ENCODE peak calls at places on chromosomes 4 and X, in ten cellular contexts. L is stomach; H is pancreas; E is Panc1; G is esophagus squamous epithelium; Q is cardiac muscle cell; R is neuronal stem cell; V is effector memory CD4-positive, alpha-beta T cell; J is left lung; W is adrenal gland. N is an unnamed sample.

GRCh38 chr4:16032871-16033505 is 50.8 kb downstream of the PROM1 start:
- DNase-seq in L (no peak), V (no peak), H (no peak), R (peak; percentile 46), J (no peak), G (no peak), Q (no peak), W (no peak), E (no peak), N (no peak)

GRCh38 chrX:2549874-2550273 is 49.1 kb upstream of the DHRSX start:
- DNase-seq in E (no peak), V (no peak), J (no peak), W (no peak), L (no peak), R (no peak), Q (no peak), G (no peak), H (no peak), N (no peak)

GRCh38 chr4:173025131-173025530 is 143.5 kb upstream of the GALNT7 start:
- DNase-seq in R (peak; percentile 50), J (no peak), W (peak; percentile 80), L (peak; percentile 55), G (no peak), Q (peak; percentile 80), V (no peak), E (no peak), H (peak; percentile 69), N (no peak)

GRCh38 chr4:109826719-109827118 is 1.1 kb upstream of the RRH start:
- DNase-seq in R (no peak), H (no peak), G (no peak), J (no peak), E (no peak), Q (peak; percentile 15), L (no peak), V (no peak), W (no peak), N (no peak)

GRCh38 chr4:186485621-186486062 is 69.7 kb downstream of the MTNR1A start:
- DNase-seq in J (peak; percentile 62), Q (peak; percentile 24), L (no peak), E (no peak), W (no peak), V (no peak), R (peak; percentile 45), G (no peak), H (no peak), N (peak; percentile 74)

GRCh38 chr4:16516796-16517413 is 290.6 kb upstream of the TAPT1 start:
- DNase-seq in V (no peak), E (no peak), L (peak; percentile 36), G (no peak), H (peak; percentile 29), R (no peak), Q (peak; percentile 70), W (peak; percentile 88), J (no peak), N (peak; percentile 44)

GRCh38 chr4:120304801-120305200 is 238.2 kb upstream of the MAD2L1 start:
- DNase-seq in H (no peak), E (no peak), L (no peak), W (no peak), Q (no peak), J (no peak), V (no peak), G (no peak), R (no peak), N (no peak)

GRCh38 chr4:159297088-159297487 is 194.2 kb downstream of the RAPGEF2 start:
- DNase-seq in E (no peak), J (no peak), H (no peak), Q (no peak), W (no peak), L (no peak), G (no peak), V (no peak), R (no peak), N (no peak)

GRCh38 chr4:139018501-139018900 is 2.9 kb downstream of the NOCT start:
- DNase-seq in R (no peak), Q (no peak), L (no peak), W (no peak), G (no peak), H (no peak), V (no peak), E (no peak), J (no peak), N (no peak)
- H3K27ac ChIP-seq in R (no peak overlapping the region), Q (no peak overlapping the region), L (no peak overlapping the region), W (no peak overlapping the region), G (no peak overlapping the region), H (no peak overlapping the region), V (no peak overlapping the region), E (peak overlapping the region; percentile 69), J (peak overlapping the region; percentile 15), N (no peak overlapping the region)

GRCh38 chr4:87031946-87032345 is 97.1 kb downstream of the AFF1 start:
- DNase-seq in W (no peak), H (no peak), G (no peak), L (no peak), R (no peak), J (no peak), E (no peak), V (no peak), Q (no peak), N (no peak)

GRCh38 chr4:87030124-87030523 is 95.3 kb downstream of the AFF1 start:
- DNase-seq in G (no peak), R (no peak), V (no peak), W (no peak), L (no peak), Q (no peak), J (no peak), H (no peak), E (no peak), N (no peak)

GRCh38 chr4:87026795-87027495 is 92.1 kb downstream of the AFF1 start:
- DNase-seq in E (no peak), V (no peak), G (no peak), L (no peak), J (no peak), H (no peak), Q (no peak), R (no peak), W (no peak), N (no peak)

GRCh38 chr4:87030606-87031441 is 96.0 kb downstream of the AFF1 start:
- DNase-seq in E (no peak), G (no peak), Q (peak; percentile 46), J (no peak), W (no peak), R (no peak), H (no peak), V (no peak), L (no peak), N (no peak)

DNA sequence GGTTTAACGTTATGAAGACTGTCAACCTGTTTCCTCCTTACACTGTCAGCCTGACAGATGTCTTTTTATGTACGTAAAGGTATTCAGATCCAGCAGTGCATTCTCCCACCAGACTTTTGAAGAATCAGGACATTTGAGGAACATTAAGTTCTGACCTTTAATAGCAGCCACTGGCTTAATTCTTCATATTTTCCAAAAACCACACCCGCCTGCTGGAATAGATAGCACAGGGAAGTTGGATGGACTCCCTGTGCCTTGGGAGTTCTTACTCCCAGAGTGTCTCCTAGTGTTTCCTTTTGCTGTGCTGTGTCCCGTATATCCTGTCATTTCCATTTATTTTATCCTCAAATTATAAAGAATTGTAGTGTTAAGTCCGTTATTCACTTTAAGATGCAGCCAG is 94.5 kb downstream of the AFF1 start:
- DNase-seq in J (no peak), Q (no peak), L (no peak), W (no peak), R (no peak), G (no peak), E (no peak), H (no peak), V (no peak), N (peak; percentile 73)
- H3K27ac ChIP-seq in J (peak overlapping the region; percentile 60), Q (peak overlapping the region; percentile 28), L (peak overlapping the region; percentile 60), W (peak overlapping the region; percentile 48), R (no peak overlapping the region), G (no peak overlapping the region), E (no peak overlapping the region), H (no peak overlapping the region), V (no peak overlapping the region), N (peak overlapping the region; percentile 99)

GRCh38 chr4:121995790-121996537 is 44.1 kb upstream of the TRPC3 start:
- DNase-seq in H (no peak), R (no peak), G (no peak), L (no peak), J (no peak), E (no peak), V (no peak), W (no peak), Q (no peak), N (no peak)

GRCh38 chr4:121991968-121992367 is 40.1 kb upstream of the TRPC3 start:
- DNase-seq in R (no peak), J (no peak), W (no peak), L (no peak), Q (no peak), V (no peak), H (no peak), G (no peak), E (no peak), N (no peak)

GRCh38 chr4:121988950-121989349 is 37.1 kb upstream of the TRPC3 start:
- DNase-seq in G (no peak), R (no peak), V (no peak), H (no peak), J (no peak), Q (no peak), E (no peak), L (no peak), W (no peak), N (no peak)

GRCh38 chr4:121989715-121990114 is 37.9 kb upstream of the TRPC3 start:
- DNase-seq in J (no peak), L (no peak), Q (no peak), G (no peak), H (no peak), E (no peak), R (no peak), V (no peak), W (no peak), N (no peak)

GRCh38 chr4:121990489-121990888 is 38.6 kb upstream of the TRPC3 start:
- DNase-seq in J (no peak), G (no peak), R (no peak), E (no peak), H (no peak), V (no peak), L (no peak), W (no peak), Q (peak; percentile 34), N (no peak)
- H3K27ac ChIP-seq in J (no peak overlapping the region), G (no peak overlapping the region), R (no peak overlapping the region), E (no peak overlapping the region), H (no peak overlapping the region), V (no peak overlapping the region), L (no peak overlapping the region), W (no peak overlapping the region), Q (no peak overlapping the region), N (no peak overlapping the region)

GRCh38 chrX:79167437-79167836 is 22.9 kb downstream of the GPR174 start:
- DNase-seq in Q (no peak), W (no peak), H (no peak), L (no peak), E (no peak), V (no peak), G (no peak), J (no peak), R (no peak), N (no peak)

GRCh38 chrX:79156818-79157217 is 12.3 kb downstream of the GPR174 start:
- DNase-seq in E (no peak), H (no peak), G (no peak), L (no peak), Q (no peak), J (no peak), V (no peak), R (no peak), W (no peak), N (no peak)

GRCh38 chrX:79162076-79162475 is 17.6 kb downstream of the GPR174 start:
- DNase-seq in V (no peak), J (no peak), Q (no peak), L (no peak), R (no peak), G (no peak), E (no peak), H (no peak), W (no peak), N (no peak)

GRCh38 chrX:79159800-79160199 is 15.3 kb downstream of the GPR174 start:
- DNase-seq in H (no peak), J (no peak), E (no peak), G (no peak), R (no peak), W (no peak), Q (no peak), L (no peak), V (no peak), N (no peak)

DNA sequence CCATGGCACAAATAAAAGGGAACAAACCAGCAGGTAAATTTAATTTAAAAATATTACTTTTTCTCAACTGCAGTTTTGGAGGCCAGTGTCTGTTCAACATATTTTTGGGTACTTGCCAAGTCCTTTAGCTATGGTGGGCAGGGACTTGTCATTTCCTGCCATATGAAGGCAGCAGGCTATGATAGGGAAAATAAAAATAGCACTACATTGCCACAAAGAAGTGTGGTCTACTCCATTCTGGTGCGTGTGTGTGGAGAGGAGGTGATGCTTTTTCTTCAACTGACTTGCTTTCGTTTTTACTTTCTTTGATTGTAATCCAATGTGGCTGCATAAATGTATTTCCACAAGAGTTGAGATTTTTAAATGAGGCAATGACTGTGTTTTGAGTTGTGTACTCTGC is 17.2 kb downstream of the GPR174 start:
- DNase-seq in E (no peak), Q (peak; percentile 6), V (peak; percentile 32), G (no peak), H (no peak), L (no peak), J (no peak), W (no peak), R (no peak), N (no peak)
- H3K27ac ChIP-seq in E (no peak overlapping the region), Q (no peak overlapping the region), V (peak overlapping the region; percentile 70), G (no peak overlapping the region), H (no peak overlapping the region), L (no peak overlapping the region), J (peak overlapping the region; percentile 33), W (no peak overlapping the region), R (no peak overlapping the region), N (no peak overlapping the region)